ENCODE peak calls at places on chromosomes 6 and 20, in four cellular contexts. One of them, this sample, is unnamed.

GRCh38 chr6:49430866-49431265 is 32.2 kb downstream of the MMUT start:
- DNase-seq in fibroblast of lung: no peak
- DNase-seq in heart right ventricle: no peak
- DNase-seq in upper lobe of left lung: no peak
- DNase-seq in this sample: no peak

GRCh38 chr20:60262967-60263603 is 304.9 kb downstream of the CDH26 start:
- DNase-seq in upper lobe of left lung: no peak
- DNase-seq in heart right ventricle: no peak
- DNase-seq in fibroblast of lung: peak; percentile 22
- DNase-seq in this sample: peak; percentile 20

GRCh38 chr6:38860041-38860440 is 144.9 kb downstream of the DNAH8 start:
- DNase-seq in upper lobe of left lung: no peak
- DNase-seq in heart right ventricle: no peak
- DNase-seq in fibroblast of lung: no peak
- DNase-seq in this sample: no peak

GRCh38 chr20:24406761-24407550 is 62.5 kb upstream of the SYNDIG1 start:
- DNase-seq in heart right ventricle: no peak
- DNase-seq in upper lobe of left lung: no peak
- DNase-seq in fibroblast of lung: peak; percentile 23
- DNase-seq in this sample: peak; percentile 41

GRCh38 chr6:44706011-44706410 is 318.5 kb downstream of the CDC5L start:
- DNase-seq in fibroblast of lung: no peak
- DNase-seq in upper lobe of left lung: no peak
- DNase-seq in heart right ventricle: no peak
- DNase-seq in this sample: no peak

GRCh38 chr20:32924781-32925180 is 66.1 kb downstream of the EFCAB8 start:
- DNase-seq in upper lobe of left lung: no peak
- DNase-seq in fibroblast of lung: no peak
- DNase-seq in heart right ventricle: no peak
- DNase-seq in this sample: no peak

GRCh38 chr6:24273471-24273870 is 84.4 kb downstream of the DCDC2 start:
- DNase-seq in upper lobe of left lung: no peak
- DNase-seq in fibroblast of lung: peak; percentile 12
- DNase-seq in heart right ventricle: no peak
- DNase-seq in this sample: no peak

GRCh38 chr20:19661717-19662637 is 96.1 kb upstream of the RIN2 start:
- DNase-seq in fibroblast of lung: peak; percentile 81
- DNase-seq in heart right ventricle: peak; percentile 40
- DNase-seq in upper lobe of left lung: no peak
- DNase-seq in this sample: peak; percentile 73

GRCh38 chr6:139592011-139592410 is 217.6 kb upstream of the CITED2 start:
- DNase-seq in fibroblast of lung: no peak
- DNase-seq in upper lobe of left lung: no peak
- DNase-seq in heart right ventricle: no peak
- DNase-seq in this sample: no peak
- H3K4me1 ChIP-seq in fibroblast of lung: peaks cover 23% of the 10 kb centered on the region
- H3K4me1 ChIP-seq in upper lobe of left lung: peaks cover 35% of the 10 kb centered on the region
- H3K4me1 ChIP-seq in heart right ventricle: no peaks in the 10 kb centered on the region
- H3K4me1 ChIP-seq in this sample: peaks cover 3% of the 10 kb centered on the region

GRCh38 chr6:8192597-8192996 is 90.2 kb upstream of the EEF1E1 start:
- DNase-seq in heart right ventricle: no peak
- DNase-seq in upper lobe of left lung: no peak
- DNase-seq in fibroblast of lung: no peak
- DNase-seq in this sample: no peak
- H3K4me1 ChIP-seq in heart right ventricle: no peaks in the 10 kb centered on the region
- H3K4me1 ChIP-seq in upper lobe of left lung: no peaks in the 10 kb centered on the region
- H3K4me1 ChIP-seq in fibroblast of lung: no peaks in the 10 kb centered on the region
- H3K4me1 ChIP-seq in this sample: no peaks in the 10 kb centered on the region

GRCh38 chr20:36924167-36925045 is 27.1 kb downstream of the SAMHD1 start:
- DNase-seq in upper lobe of left lung: no peak
- DNase-seq in fibroblast of lung: no peak
- DNase-seq in heart right ventricle: no peak
- DNase-seq in this sample: no peak

GRCh38 chr20:36925234-36925633 is 26.3 kb downstream of the SAMHD1 start:
- DNase-seq in heart right ventricle: no peak
- DNase-seq in fibroblast of lung: no peak
- DNase-seq in upper lobe of left lung: no peak
- DNase-seq in this sample: no peak

GRCh38 chr20:36929290-36929689 is 22.2 kb downstream of the SAMHD1 start:
- DNase-seq in upper lobe of left lung: no peak
- DNase-seq in heart right ventricle: no peak
- DNase-seq in fibroblast of lung: peak; percentile 52
- DNase-seq in this sample: no peak

GRCh38 chr20:36927704-36928103 is 23.8 kb downstream of the SAMHD1 start:
- DNase-seq in upper lobe of left lung: no peak
- DNase-seq in heart right ventricle: no peak
- DNase-seq in fibroblast of lung: no peak
- DNase-seq in this sample: no peak

GRCh38 chr20:36926653-36927200 is 24.8 kb downstream of the SAMHD1 start:
- DNase-seq in upper lobe of left lung: no peak
- DNase-seq in heart right ventricle: no peak
- DNase-seq in fibroblast of lung: no peak
- DNase-seq in this sample: no peak
- H3K4me1 ChIP-seq in upper lobe of left lung: peaks cover 4% of the 10 kb centered on the region
- H3K4me1 ChIP-seq in heart right ventricle: no peaks in the 10 kb centered on the region
- H3K4me1 ChIP-seq in fibroblast of lung: no peaks in the 10 kb centered on the region
- H3K4me1 ChIP-seq in this sample: peaks cover 6% of the 10 kb centered on the region

DNA sequence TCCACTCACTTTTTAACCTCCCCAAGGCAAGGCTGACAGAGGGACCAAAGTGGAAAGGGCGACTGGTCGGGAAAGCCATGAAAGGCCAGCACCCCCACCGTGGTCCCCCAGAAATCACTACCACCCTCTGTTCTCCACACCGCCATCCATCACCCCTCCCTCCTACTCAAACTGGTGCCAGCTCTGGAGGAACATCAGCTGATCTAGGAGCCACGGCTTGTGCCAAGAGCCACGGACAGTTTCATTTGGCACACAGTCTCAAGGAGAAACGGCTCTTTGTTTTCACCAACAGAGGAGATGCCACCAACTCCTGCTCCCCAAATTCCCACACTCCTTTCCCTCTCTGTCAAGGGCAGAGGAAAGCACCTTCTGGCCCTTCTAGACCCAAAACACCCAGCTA is 26.0 kb downstream of the TBC1D7 start:
- DNase-seq in upper lobe of left lung: no peak
- DNase-seq in heart right ventricle: no peak
- DNase-seq in fibroblast of lung: no peak
- DNase-seq in this sample: no peak
- H3K4me1 ChIP-seq in upper lobe of left lung: peaks cover 16% of the 10 kb centered on the region
- H3K4me1 ChIP-seq in heart right ventricle: peaks cover 12% of the 10 kb centered on the region
- H3K4me1 ChIP-seq in fibroblast of lung: peaks cover 21% of the 10 kb centered on the region
- H3K4me1 ChIP-seq in this sample: peaks cover 11% of the 10 kb centered on the region

GRCh38 chr6:156809034-156809433 is 31.9 kb downstream of the ARID1B start:
- DNase-seq in fibroblast of lung: peak; percentile 40
- DNase-seq in heart right ventricle: no peak
- DNase-seq in upper lobe of left lung: no peak
- DNase-seq in this sample: no peak
- H3K4me1 ChIP-seq in fibroblast of lung: no peaks in the 10 kb centered on the region
- H3K4me1 ChIP-seq in heart right ventricle: peaks cover 12% of the 10 kb centered on the region
- H3K4me1 ChIP-seq in upper lobe of left lung: peaks cover 23% of the 10 kb centered on the region
- H3K4me1 ChIP-seq in this sample: peaks cover 9% of the 10 kb centered on the region

GRCh38 chr6:15430181-15430580 is 184.3 kb downstream of the JARID2 start:
- DNase-seq in fibroblast of lung: peak; percentile 85
- DNase-seq in heart right ventricle: no peak
- DNase-seq in upper lobe of left lung: no peak
- DNase-seq in this sample: no peak

GRCh38 chr6:15427360-15428070 is 181.6 kb downstream of the JARID2 start:
- DNase-seq in heart right ventricle: no peak
- DNase-seq in upper lobe of left lung: no peak
- DNase-seq in fibroblast of lung: peak; percentile 56
- DNase-seq in this sample: no peak

GRCh38 chr6:15431762-15432495 is 186.1 kb downstream of the JARID2 start:
- DNase-seq in upper lobe of left lung: no peak
- DNase-seq in fibroblast of lung: no peak
- DNase-seq in heart right ventricle: no peak
- DNase-seq in this sample: no peak

GRCh38 chr6:15430947-15431405 is 185.1 kb downstream of the JARID2 start:
- DNase-seq in upper lobe of left lung: no peak
- DNase-seq in heart right ventricle: no peak
- DNase-seq in fibroblast of lung: no peak
- DNase-seq in this sample: no peak

DNA sequence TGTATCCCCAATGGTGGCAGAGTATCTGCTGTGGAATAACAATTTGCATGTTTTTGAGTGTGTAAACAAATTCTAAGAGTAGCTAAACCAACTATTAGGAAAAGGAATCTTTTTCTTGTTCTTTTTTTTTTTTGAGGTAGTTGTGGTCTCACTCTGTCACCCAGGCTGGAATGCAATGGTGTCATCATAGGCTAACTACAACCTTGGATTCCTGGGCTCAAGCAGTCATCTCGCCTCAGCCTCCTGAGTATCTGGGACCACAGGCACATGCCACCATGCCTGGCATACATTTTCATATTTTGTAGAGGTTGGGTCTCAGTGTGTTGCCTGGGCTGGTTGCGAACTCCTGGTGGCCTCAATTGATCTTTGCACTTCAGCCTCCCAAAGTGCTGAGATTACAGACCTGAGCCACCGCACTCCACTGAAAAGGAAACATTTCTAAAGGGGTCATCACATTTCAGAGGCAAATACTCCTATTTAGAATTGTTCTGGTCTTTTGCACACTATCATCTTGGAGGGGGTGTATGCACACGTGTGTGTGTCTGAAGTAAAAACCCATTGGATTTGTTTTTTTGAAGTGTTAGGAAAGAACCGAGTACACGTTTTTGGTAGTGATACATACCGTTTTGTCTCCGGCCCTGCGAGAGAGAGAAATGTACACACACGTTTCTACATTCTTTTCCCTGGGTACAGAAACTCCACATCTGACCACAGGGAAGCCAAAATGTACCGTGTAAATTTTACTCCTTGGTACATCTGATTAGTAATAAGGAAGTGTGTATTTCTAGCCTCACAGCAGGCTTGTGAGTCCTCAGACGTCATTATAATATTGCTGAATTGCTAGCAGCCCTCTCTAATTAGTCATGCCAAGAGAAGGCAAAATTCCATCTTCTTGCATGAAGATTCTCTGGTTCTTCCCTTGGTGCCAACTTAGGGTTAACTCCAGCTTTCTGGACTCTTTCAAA is 183.6 kb downstream of the JARID2 start:
- DNase-seq in upper lobe of left lung: no peak
- DNase-seq in fibroblast of lung: peak; percentile 81
- DNase-seq in heart right ventricle: no peak
- DNase-seq in this sample: no peak
- H3K4me1 ChIP-seq in upper lobe of left lung: peaks cover 78% of the 10 kb centered on the region
- H3K4me1 ChIP-seq in fibroblast of lung: peaks cover 6% of the 10 kb centered on the region
- H3K4me1 ChIP-seq in heart right ventricle: peaks cover 5% of the 10 kb centered on the region
- H3K4me1 ChIP-seq in this sample: peaks cover 25% of the 10 kb centered on the region

GRCh38 chr6:139145661-139146060 is 10.8 kb downstream of the HECA start:
- DNase-seq in heart right ventricle: no peak
- DNase-seq in fibroblast of lung: no peak
- DNase-seq in upper lobe of left lung: no peak
- DNase-seq in this sample: no peak

GRCh38 chr6:139149383-139149782 is 14.5 kb downstream of the HECA start:
- DNase-seq in upper lobe of left lung: no peak
- DNase-seq in fibroblast of lung: peak; percentile 76
- DNase-seq in heart right ventricle: no peak
- DNase-seq in this sample: no peak

GRCh38 chr6:139148557-139149220 is 13.8 kb downstream of the HECA start:
- DNase-seq in heart right ventricle: no peak
- DNase-seq in fibroblast of lung: peak; percentile 69
- DNase-seq in upper lobe of left lung: no peak
- DNase-seq in this sample: no peak

GRCh38 chr6:139146317-139146726 is 11.4 kb downstream of the HECA start:
- DNase-seq in upper lobe of left lung: no peak
- DNase-seq in fibroblast of lung: no peak
- DNase-seq in heart right ventricle: no peak
- DNase-seq in this sample: no peak

DNA sequence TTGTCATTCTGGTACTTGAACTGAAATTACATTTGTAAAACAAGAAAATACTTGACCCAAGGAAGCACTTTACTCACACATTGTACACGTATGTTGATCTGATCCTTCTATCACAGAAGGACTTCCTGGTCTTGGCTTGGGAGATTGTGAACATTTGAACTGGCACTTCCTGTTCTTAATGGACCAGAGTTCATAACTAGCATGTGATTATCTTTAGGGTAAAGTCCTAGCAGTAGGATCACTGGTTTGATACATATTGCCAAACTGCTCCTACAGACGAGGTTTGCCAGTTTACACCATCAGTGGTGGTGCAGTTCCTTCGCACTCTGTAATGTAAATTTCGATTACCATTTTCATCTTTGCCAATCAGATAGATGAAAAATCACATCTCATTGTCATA is 12.7 kb downstream of the HECA start:
- DNase-seq in heart right ventricle: no peak
- DNase-seq in upper lobe of left lung: no peak
- DNase-seq in fibroblast of lung: no peak
- DNase-seq in this sample: no peak
- H3K4me1 ChIP-seq in heart right ventricle: peaks cover 14% of the 10 kb centered on the region
- H3K4me1 ChIP-seq in upper lobe of left lung: peaks cover 56% of the 10 kb centered on the region
- H3K4me1 ChIP-seq in fibroblast of lung: peaks cover 6% of the 10 kb centered on the region
- H3K4me1 ChIP-seq in this sample: peaks cover 23% of the 10 kb centered on the region

DNA sequence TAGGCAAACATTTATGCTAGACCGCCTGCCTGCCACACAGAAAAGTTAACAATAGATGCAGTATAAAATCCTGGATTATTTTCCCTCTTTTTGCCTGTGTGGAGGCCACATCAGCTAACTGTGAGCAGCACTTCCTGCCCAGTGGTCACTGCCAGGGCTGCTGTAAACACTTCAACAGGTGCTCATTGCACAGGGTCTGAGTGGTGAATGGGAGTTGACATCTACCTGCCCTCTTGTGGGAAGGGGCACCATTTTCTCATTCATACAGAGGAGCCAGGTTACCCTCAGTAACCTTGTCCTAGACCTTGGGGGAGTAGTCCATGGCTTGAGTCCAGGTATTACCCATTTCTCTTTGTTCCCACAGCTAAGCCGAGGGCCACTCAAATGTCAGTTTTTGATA is 235.3 kb downstream of the TMEM242 start:
- DNase-seq in upper lobe of left lung: no peak
- DNase-seq in fibroblast of lung: no peak
- DNase-seq in heart right ventricle: no peak
- DNase-seq in this sample: no peak
- H3K4me1 ChIP-seq in upper lobe of left lung: peaks cover 26% of the 10 kb centered on the region
- H3K4me1 ChIP-seq in fibroblast of lung: peaks cover 7% of the 10 kb centered on the region
- H3K4me1 ChIP-seq in heart right ventricle: no peaks in the 10 kb centered on the region
- H3K4me1 ChIP-seq in this sample: peaks cover 9% of the 10 kb centered on the region

GRCh38 chr6:87684895-87685654 is 17.0 kb downstream of the AKIRIN2 start:
- DNase-seq in heart right ventricle: no peak
- DNase-seq in upper lobe of left lung: no peak
- DNase-seq in fibroblast of lung: peak; percentile 62
- DNase-seq in this sample: no peak

GRCh38 chr6:87682310-87682709 is 19.7 kb downstream of the AKIRIN2 start:
- DNase-seq in heart right ventricle: no peak
- DNase-seq in upper lobe of left lung: no peak
- DNase-seq in fibroblast of lung: no peak
- DNase-seq in this sample: no peak

GRCh38 chr6:87683890-87684289 is 18.1 kb downstream of the AKIRIN2 start:
- DNase-seq in fibroblast of lung: no peak
- DNase-seq in heart right ventricle: no peak
- DNase-seq in upper lobe of left lung: no peak
- DNase-seq in this sample: no peak
- H3K4me1 ChIP-seq in fibroblast of lung: peaks cover 4% of the 10 kb centered on the region
- H3K4me1 ChIP-seq in heart right ventricle: no peaks in the 10 kb centered on the region
- H3K4me1 ChIP-seq in upper lobe of left lung: peaks cover 33% of the 10 kb centered on the region
- H3K4me1 ChIP-seq in this sample: peaks cover 4% of the 10 kb centered on the region

This sample was measured in right cardiac atrium.